ENCODE peak calls at places on chromosome 4, in eight cellular contexts. D, V, W, L, M, K, R and F are unnamed samples.
A peak's percentile ranks its signal among the peaks of the same experiment; 100 is the strongest.

GRCh38 chr4:16582526-16582925 is 315.9 kb downstream of the LDB2 start:
- DNase-seq in D (no peak), V (no peak), W (no peak), L (no peak), M (no peak), K (no peak), R (peak; percentile 43), F (no peak)

GRCh38 chr4:16159321-16159720 is 67.0 kb downstream of the TAPT1 start:
- DNase-seq in D (no peak), V (no peak), W (no peak), L (no peak), M (no peak), K (no peak), R (no peak), F (no peak)

GRCh38 chr4:1207603-1208265 is 35.4 kb upstream of the SPON2 start:
- DNase-seq in D (no peak), V (peak; percentile 54), W (peak; percentile 50), L (no peak), M (peak; percentile 91), K (peak; percentile 90), R (peak; percentile 86), F (no peak)

GRCh38 chr4:52037730-52038108 is 380 bp downstream of the SGCB start:
- DNase-seq in D (peak; percentile 31), V (no peak), W (peak; percentile 42), L (no peak), M (peak; percentile 38), K (peak; percentile 57), R (peak; percentile 32), F (no peak)

GRCh38 chr4:124435276-124435675 is 277.3 kb downstream of the ANKRD50 start:
- DNase-seq in D (no peak), V (no peak), W (no peak), L (no peak), M (no peak), K (no peak), R (no peak), F (no peak)

GRCh38 chr4:3386486-3386885 is 55.3 kb upstream of the HGFAC start:
- DNase-seq in D (peak; percentile 75), V (no peak), W (no peak), L (no peak), M (no peak), K (no peak), R (no peak), F (peak; percentile 87)

GRCh38 chr4:7980036-7980435 is 40.4 kb upstream of the AFAP1 start:
- DNase-seq in D (no peak), V (no peak), W (no peak), L (no peak), M (no peak), K (no peak), R (no peak), F (no peak)

GRCh38 chr4:139656614-139657486 is 8.8 kb upstream of the MGST2 start:
- DNase-seq in D (peak; percentile 73), V (peak; percentile 61), W (peak; percentile 56), L (peak; percentile 91), M (peak; percentile 66), K (peak; percentile 53), R (peak; percentile 85), F (peak; percentile 83)

GRCh38 chr4:4368821-4369580 is 17.9 kb upstream of the NSG1 start:
- DNase-seq in D (no peak), V (no peak), W (no peak), L (no peak), M (peak; percentile 47), K (peak; percentile 53), R (no peak), F (no peak)

GRCh38 chr4:105631818-105632400 is 76.6 kb downstream of the INTS12 start:
- DNase-seq in D (no peak), V (no peak), W (no peak), L (no peak), M (no peak), K (no peak), R (no peak), F (no peak)

GRCh38 chr4:10606483-10607155 is 77.9 kb downstream of the CLNK start:
- DNase-seq in D (no peak), V (no peak), W (no peak), L (no peak), M (peak; percentile 9), K (no peak), R (no peak), F (peak; percentile 50)

GRCh38 chr4:4868506-4869379 is 9.3 kb downstream of the MSX1 start:
- DNase-seq in D (no peak), V (no peak), W (no peak), L (no peak), M (no peak), K (no peak), R (no peak), F (no peak)

GRCh38 chr4:2335729-2336101 is 73.8 kb upstream of the MXD4 start:
- DNase-seq in D (no peak), V (no peak), W (no peak), L (no peak), M (no peak), K (no peak), R (no peak), F (no peak)

GRCh38 chr4:118033148-118034060 is 882 bp upstream of the NDST3 start:
- DNase-seq in D (peak; percentile 38), V (peak; percentile 62), W (peak; percentile 36), L (peak; percentile 67), M (peak; percentile 14), K (peak; percentile 32), R (peak; percentile 73), F (peak; percentile 48)

DNA sequence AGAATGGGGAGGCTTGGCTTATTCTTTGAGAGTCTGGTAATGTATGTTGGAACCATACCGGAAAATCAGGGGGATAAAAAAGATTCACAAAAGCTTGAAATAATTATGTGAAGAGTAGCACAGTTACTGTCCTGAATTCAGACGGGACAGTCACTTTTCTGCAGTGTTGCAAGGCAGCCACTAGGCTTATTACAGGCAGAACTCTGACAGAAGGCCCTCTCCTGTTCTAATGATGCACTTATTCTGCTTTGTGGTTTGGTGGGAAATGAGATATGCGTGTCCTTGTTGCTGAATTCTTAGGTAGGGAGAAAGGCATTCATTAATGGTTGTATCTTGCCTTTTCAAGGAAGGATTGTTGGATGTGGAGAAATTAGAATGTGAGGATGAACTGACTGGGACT is 37.2 kb downstream of the GUCY1B1 start:
- DNase-seq in D (no peak), V (no peak), W (no peak), L (peak; percentile 37), M (no peak), K (no peak), R (peak; percentile 30), F (peak; percentile 35)
- TF ChIP-seq CTCF in D (peak; percentile 45), V (peak; percentile 16), W (no peak), L (peak; percentile 23), M (peak; percentile 57), K (no peak), R (peak; percentile 78), F (peak; percentile 65)

GRCh38 chr4:86117781-86118302 is 242.0 kb downstream of the MAPK10 start:
- DNase-seq in D (no peak), V (no peak), W (no peak), L (peak; percentile 7), M (peak; percentile 51), K (no peak), R (no peak), F (peak; percentile 9)

GRCh38 chr4:86114563-86114962 is 245.3 kb downstream of the MAPK10 start:
- DNase-seq in D (no peak), V (no peak), W (no peak), L (no peak), M (no peak), K (no peak), R (no peak), F (no peak)

GRCh38 chr4:86118696-86119095 is 241.2 kb downstream of the MAPK10 start:
- DNase-seq in D (no peak), V (no peak), W (no peak), L (no peak), M (no peak), K (no peak), R (no peak), F (no peak)
- H3K4me3 ChIP-seq in D (no peak overlapping the region), V (no peak overlapping the region), W (no peak overlapping the region), L (no peak overlapping the region), M (no peak overlapping the region), K (no peak overlapping the region), R (no peak overlapping the region), F (no peak overlapping the region)

DNA sequence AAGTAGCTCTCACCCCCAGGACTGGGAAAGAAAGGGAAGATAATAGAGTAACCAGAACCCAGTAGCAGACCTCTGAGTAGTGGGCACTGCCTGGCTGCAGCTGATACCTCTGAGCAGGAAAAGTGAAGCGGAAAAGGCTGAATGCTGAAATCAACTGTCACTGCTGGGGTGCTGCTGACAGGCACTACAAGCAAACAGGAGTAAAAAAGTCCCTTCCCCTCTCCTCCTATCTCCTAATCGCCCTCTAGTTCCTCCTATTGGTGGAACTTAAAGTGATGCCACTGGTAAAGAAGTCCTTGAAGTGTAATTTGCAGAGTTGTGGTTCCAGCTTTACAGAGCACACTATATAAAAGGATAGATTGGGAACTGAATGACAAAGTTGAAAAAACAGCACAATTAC is 32.8 kb upstream of the GLRB start:
- DNase-seq in D (peak; percentile 31), V (no peak), W (no peak), L (peak; percentile 12), M (peak; percentile 38), K (no peak), R (no peak), F (peak; percentile 41)
- TF ChIP-seq CTCF in D (peak; percentile 47), V (no peak), W (no peak), L (peak; percentile 15), M (peak; percentile 30), K (no peak), R (no peak), F (peak; percentile 29)

GRCh38 chr4:82428526-82428968 is 1.7 kb downstream of the HNRNPDL start:
- DNase-seq in D (no peak), V (no peak), W (no peak), L (no peak), M (no peak), K (no peak), R (no peak), F (no peak)

GRCh38 chr4:82423245-82424054 is 6.8 kb downstream of the HNRNPDL start:
- DNase-seq in D (peak; percentile 28), V (no peak), W (no peak), L (no peak), M (no peak), K (no peak), R (no peak), F (peak; percentile 56)

GRCh38 chr4:82421796-82422560 is 8.3 kb downstream of the HNRNPDL start:
- DNase-seq in D (no peak), V (no peak), W (no peak), L (no peak), M (no peak), K (no peak), R (no peak), F (no peak)

GRCh38 chr4:82422616-82423015 is 7.6 kb downstream of the HNRNPDL start:
- DNase-seq in D (no peak), V (no peak), W (no peak), L (no peak), M (no peak), K (no peak), R (no peak), F (no peak)

DNA sequence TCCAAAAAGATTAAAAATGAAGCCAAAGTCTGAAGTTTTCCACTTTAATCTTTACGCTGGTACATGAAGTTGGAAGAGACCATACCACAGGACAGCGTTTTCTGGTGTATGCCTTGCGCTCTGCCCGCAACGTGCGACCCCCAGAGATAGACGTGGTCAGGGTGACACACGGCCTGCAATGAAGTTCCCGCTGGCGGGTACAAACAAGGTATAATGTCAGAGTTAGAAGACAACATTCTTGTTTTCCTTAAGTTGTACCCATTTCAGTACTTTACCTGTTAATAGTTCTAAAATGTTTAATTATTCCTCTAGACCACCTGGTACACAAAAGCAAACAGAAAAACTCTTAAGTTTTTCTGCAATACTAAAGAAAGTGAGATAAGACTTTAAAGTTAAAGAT is 4.8 kb downstream of the HNRNPDL start:
- DNase-seq in D (no peak), V (no peak), W (no peak), L (no peak), M (no peak), K (no peak), R (no peak), F (no peak)
- H3K4me3 ChIP-seq in D (no peak overlapping the region), V (no peak overlapping the region), W (no peak overlapping the region), L (no peak overlapping the region), M (no peak overlapping the region), K (no peak overlapping the region), R (no peak overlapping the region), F (no peak overlapping the region)